ENCODE peak calls at places on chromosomes 1 and 21, in five cellular contexts. O is right lobe of liver, Q is body of pancreas, P is transverse colon, Y is ovary. I is an unnamed sample. For H3K9me3, the result is how much of the 10 kb centered on the place peaks cover.

GRCh38 chr1:193542668-193543067 is 356.3 kb upstream of the B3GALT2 start:
- DNase-seq in O (no peak), Q (no peak), P (no peak), Y (no peak), I (no peak)

GRCh38 chr1:63828322-63829044 is 54.7 kb downstream of the ROR1 start:
- DNase-seq in O (no peak), Q (no peak), P (no peak), Y (no peak), I (no peak)

GRCh38 chr1:195153107-195153506 is 1455.1 kb downstream of the KCNT2 start:
- DNase-seq in O (no peak), Q (no peak), P (no peak), Y (no peak), I (no peak)

GRCh38 chr1:93080424-93080823 is 1.3 kb downstream of the MTF2 start:
- DNase-seq in O (no peak), Q (no peak), P (no peak), Y (no peak), I (no peak)

GRCh38 chr1:218674280-218674773 is 329.2 kb downstream of the TGFB2 start:
- DNase-seq in O (no peak), Q (peak), P (no peak), Y (peak), I (no peak)

GRCh38 chr1:101379939-101380338 is 143.1 kb downstream of the S1PR1 start:
- DNase-seq in O (no peak), Q (no peak), P (no peak), Y (no peak), I (no peak)

GRCh38 chr1:90730247-90731022 is 13.3 kb upstream of the BARHL2 start:
- DNase-seq in O (no peak), Q (no peak), P (no peak), Y (no peak), I (no peak)

GRCh38 chr21:39441502-39442475 is 3.8 kb downstream of the LCA5L start:
- DNase-seq in O (no peak), Q (peak), P (no peak), Y (no peak), I (no peak)

GRCh38 chr1:44885406-44885805 is 42.4 kb upstream of the PTCH2 start:
- DNase-seq in O (no peak), Q (no peak), P (no peak), Y (no peak), I (no peak)

GRCh38 chr1:215475719-215476525 is 91.2 kb upstream of the KCTD3 start:
- DNase-seq in O (no peak), Q (no peak), P (no peak), Y (no peak), I (no peak)

GRCh38 chr1:51624851-51625250 is 8.0 kb downstream of the OSBPL9 start:
- DNase-seq in O (no peak), Q (no peak), P (no peak), Y (no peak), I (no peak)

GRCh38 chr1:243325305-243325890 is 69.6 kb downstream of the SDCCAG8 start:
- DNase-seq in O (no peak), Q (peak), P (no peak), Y (no peak), I (no peak)

GRCh38 chr1:231138221-231138620 is 23.6 kb upstream of the TRIM67 start:
- DNase-seq in O (no peak), Q (no peak), P (no peak), Y (no peak), I (no peak)

GRCh38 chr21:45414396-45415187 is 9.6 kb downstream of the COL18A1 start:
- DNase-seq in O (peak), Q (peak), P (no peak), Y (peak), I (no peak)

GRCh38 chr1:205680073-205680851 is at the start of gene SLC45A3:
- DNase-seq in O (peak), Q (peak), P (peak), Y (peak), I (no peak)

GRCh38 chr1:247145279-247145678 is 26.5 kb downstream of the ZNF124 start:
- DNase-seq in O (no peak), Q (no peak), P (no peak), Y (no peak), I (no peak)

GRCh38 chr1:247146671-247147070 is 25.1 kb downstream of the ZNF124 start:
- DNase-seq in O (no peak), Q (no peak), P (no peak), Y (no peak), I (no peak)

GRCh38 chr1:247147781-247148180 is 24.0 kb downstream of the ZNF124 start:
- DNase-seq in O (no peak), Q (no peak), P (no peak), Y (no peak), I (no peak)
- H3K9me3 ChIP-seq in O (under half), Q (under half), P (half or more), Y (under half), I (under half)

DNA sequence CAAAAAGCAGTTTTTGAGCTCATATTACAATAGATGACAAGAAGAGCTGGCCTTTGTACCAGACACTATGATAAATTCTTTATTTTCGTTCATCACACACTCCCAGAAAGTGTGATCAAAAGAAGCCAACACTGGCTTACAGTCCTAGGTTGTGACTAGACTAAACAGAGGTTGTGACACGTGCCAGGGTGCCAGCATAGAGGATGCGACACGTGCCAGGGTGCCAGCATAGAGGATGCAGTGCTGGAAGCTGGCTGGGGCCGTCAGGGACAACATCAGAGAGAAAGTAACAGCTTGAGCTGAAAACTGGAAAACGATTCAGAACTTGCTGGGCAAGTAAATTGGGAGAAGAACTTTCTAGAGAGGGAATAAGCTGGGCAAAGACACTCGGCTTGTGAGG is 2.2 kb downstream of the MTARC1 start:
- DNase-seq in O (peak), Q (no peak), P (no peak), Y (no peak), I (no peak)
- TF ChIP-seq POLR2A in O (no peak), Q (no peak), P (no peak), Y (no peak), I (no peak)

DNA sequence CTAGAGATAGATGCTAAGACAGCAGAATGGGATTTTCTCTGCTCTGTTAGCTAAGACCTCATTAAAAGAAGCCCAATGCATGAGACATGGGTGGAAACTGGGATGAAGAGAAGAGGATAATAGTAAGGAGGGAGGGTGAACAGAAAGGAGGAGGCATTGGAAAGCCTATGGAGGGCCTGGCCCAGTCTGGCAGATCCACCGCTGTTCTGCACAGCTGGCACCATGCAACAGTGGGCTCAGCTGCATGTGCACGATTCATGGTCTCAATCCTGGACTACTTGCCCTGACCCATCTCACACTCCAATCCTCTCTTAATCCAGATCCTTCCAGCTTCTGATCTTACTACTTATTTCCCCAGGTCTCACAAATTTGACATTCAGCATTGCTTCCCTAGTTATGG is 2.2 kb downstream of the PHC2 start:
- DNase-seq in O (no peak), Q (no peak), P (no peak), Y (no peak), I (no peak)
- H3K4me3 ChIP-seq in O (no peak), Q (no peak), P (no peak), Y (no peak), I (no peak)

GRCh38 chr21:29658177-29658933 is 281.4 kb downstream of the GRIK1 start:
- DNase-seq in O (no peak), Q (no peak), P (no peak), Y (no peak), I (no peak)
- H3K9me3 ChIP-seq in O (under half), Q (under half), P (under half), Y (under half), I (under half)

GRCh38 chr1:228487336-228488106 is at the start of gene RNF187:
- DNase-seq in O (peak), Q (peak), P (peak), Y (peak), I (peak)

GRCh38 chr1:228488107-228488817 is 1.1 kb downstream of the RNF187 start:
- DNase-seq in O (no peak), Q (no peak), P (no peak), Y (peak), I (no peak)

GRCh38 chr1:228488818-228489674 is 1.9 kb downstream of the RNF187 start:
- DNase-seq in O (no peak), Q (no peak), P (no peak), Y (no peak), I (no peak)

GRCh38 chr1:228483789-228484188 is 3.4 kb upstream of the RNF187 start:
- DNase-seq in O (no peak), Q (no peak), P (no peak), Y (no peak), I (no peak)

GRCh38 chr1:228486596-228487335 is 416 bp upstream of the RNF187 start:
- DNase-seq in O (peak), Q (peak), P (peak), Y (peak), I (peak)
- TF ChIP-seq POLR2A in O (peak), Q (no peak), P (peak), Y (peak), I (peak)

GRCh38 chr21:41957991-41958766 is 4.4 kb upstream of the C2CD2 start:
- DNase-seq in O (no peak), Q (peak), P (peak), Y (peak), I (peak)
- H3K4me3 ChIP-seq in O (no peak), Q (no peak), P (no peak), Y (no peak), I (no peak)

GRCh38 chr1:94438692-94439276 is 20.6 kb downstream of the ABCD3 start:
- DNase-seq in O (no peak), Q (no peak), P (no peak), Y (no peak), I (no peak)
- H3K9me3 ChIP-seq in O (under half), Q (under half), P (under half), Y (under half), I (under half)

DNA sequence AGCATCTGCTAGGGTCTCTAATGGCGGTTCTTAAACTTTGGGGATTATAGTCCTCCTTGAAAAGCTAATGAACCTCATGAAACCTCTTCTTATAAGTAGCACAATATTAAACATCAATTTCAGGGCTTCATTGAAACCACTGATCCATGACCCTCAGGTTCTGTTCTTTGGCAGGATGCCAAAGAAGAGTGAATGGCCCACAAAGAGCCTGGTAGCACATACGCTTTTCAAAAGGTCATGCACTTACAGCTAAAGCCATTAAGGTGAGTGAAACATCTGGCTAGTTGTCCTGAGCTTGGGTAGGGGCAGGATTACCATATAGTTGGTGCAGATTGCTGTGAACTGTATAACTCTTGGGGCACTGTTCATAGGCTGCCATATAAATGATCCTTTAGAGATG is 42.3 kb downstream of the MDM4 start:
- DNase-seq in O (no peak), Q (no peak), P (no peak), Y (no peak), I (no peak)
- TF ChIP-seq POLR2A in O (no peak), Q (no peak), P (no peak), Y (no peak), I (no peak)

I was measured in uterus.